ENCODE peak calls at places on chromosomes 1 and 21, in ten cellular contexts. Y is natural killer cell, S is uterus, V is left ventricle myocardium inferior, C is cardiac fibroblast, X is lung, O is breast epithelium, H is NB4, J is fibroblast of lung, Z is hepatocyte. M is an unnamed sample.

GRCh38 chr1:159938221-159938852 is 7.1 kb downstream of the IGSF9 start:
- DNase-seq in Y (no peak), S (no peak), V (no peak), C (no peak), X (no peak), O (no peak), H (no peak), J (no peak), Z (peak), M (no peak)

GRCh38 chr1:235450433-235450832 is 53.8 kb downstream of the B3GALNT2 start:
- DNase-seq in Y (no peak), S (no peak), V (no peak), C (no peak), X (no peak), O (no peak), H (no peak), J (no peak), Z (no peak), M (no peak)

GRCh38 chr1:245997471-245998258 is 509.4 kb downstream of the SMYD3 start:
- DNase-seq in Y (no peak), S (no peak), V (peak), C (peak), X (no peak), O (peak), H (no peak), J (peak), Z (no peak), M (no peak)

GRCh38 chr1:87463917-87464565 is 135.4 kb downstream of the LMO4 start:
- DNase-seq in Y (no peak), S (no peak), V (no peak), C (no peak), X (no peak), O (no peak), H (no peak), J (no peak), Z (no peak), M (no peak)

GRCh38 chr1:201887116-201887866 is 1.4 kb upstream of the SHISA4 start:
- DNase-seq in Y (no peak), S (no peak), V (no peak), C (no peak), X (no peak), O (no peak), H (no peak), J (no peak), Z (no peak), M (no peak)

GRCh38 chr21:35697321-35697808 is 363.0 kb downstream of the SETD4 start:
- DNase-seq in Y (no peak), S (peak), V (peak), C (peak), X (peak), O (peak), H (no peak), J (peak), Z (peak), M (peak)

GRCh38 chr1:167746988-167747655 is 25.3 kb downstream of the MPZL1 start:
- DNase-seq in Y (no peak), S (no peak), V (no peak), C (no peak), X (no peak), O (no peak), H (no peak), J (no peak), Z (no peak), M (no peak)

GRCh38 chr1:233916706-233917105 is 12.2 kb downstream of the SLC35F3 start:
- DNase-seq in Y (no peak), S (no peak), V (no peak), C (no peak), X (no peak), O (no peak), H (no peak), J (peak), Z (no peak), M (no peak)

GRCh38 chr21:32411366-32412161 is 942 bp upstream of the EVA1C start:
- DNase-seq in Y (peak), S (peak), V (peak), C (peak), X (peak), O (peak), H (no peak), J (peak), Z (peak), M (peak)

GRCh38 chr1:179867493-179868330 is 9.9 kb downstream of the TOR1AIP2 start:
- DNase-seq in Y (peak), S (peak), V (peak), C (peak), X (peak), O (no peak), H (peak), J (peak), Z (peak), M (no peak)

GRCh38 chr1:156073740-156074139 is 8.5 kb downstream of the MEX3A start:
- DNase-seq in Y (no peak), S (no peak), V (no peak), C (no peak), X (no peak), O (no peak), H (no peak), J (no peak), Z (no peak), M (no peak)

GRCh38 chr1:50416150-50416527 is 7.1 kb downstream of the DMRTA2 start:
- DNase-seq in Y (no peak), S (no peak), V (no peak), C (no peak), X (no peak), O (no peak), H (no peak), J (no peak), Z (no peak), M (no peak)

GRCh38 chr1:246698466-246699094 is 25.6 kb upstream of the SCCPDH start:
- DNase-seq in Y (no peak), S (no peak), V (no peak), C (no peak), X (no peak), O (no peak), H (no peak), J (no peak), Z (no peak), M (no peak)

GRCh38 chr1:15584489-15585363 is at the start of gene AGMAT:
- DNase-seq in Y (peak), S (peak), V (peak), C (peak), X (no peak), O (no peak), H (peak), J (peak), Z (peak), M (no peak)

GRCh38 chr1:225691861-225692516 is 39.1 kb upstream of the ENAH start:
- DNase-seq in Y (no peak), S (no peak), V (no peak), C (peak), X (no peak), O (no peak), H (no peak), J (peak), Z (no peak), M (no peak)

GRCh38 chr1:225451340-225451739 is 23.5 kb upstream of the LBR start:
- DNase-seq in Y (no peak), S (peak), V (no peak), C (no peak), X (no peak), O (no peak), H (peak), J (no peak), Z (no peak), M (no peak)

GRCh38 chr1:1616045-1616821 is 933 bp downstream of the MIB2 start:
- DNase-seq in Y (no peak), S (peak), V (no peak), C (peak), X (peak), O (no peak), H (peak), J (peak), Z (peak), M (no peak)

GRCh38 chr21:18178509-18178908 is 66.1 kb upstream of the CHODL start:
- DNase-seq in Y (no peak), S (no peak), V (no peak), C (no peak), X (no peak), O (no peak), H (no peak), J (no peak), Z (no peak), M (no peak)

GRCh38 chr1:2847086-2847850 is 45.8 kb upstream of the TTC34 start:
- DNase-seq in Y (no peak), S (no peak), V (no peak), C (no peak), X (no peak), O (no peak), H (no peak), J (no peak), Z (no peak), M (no peak)

GRCh38 chr1:231013391-231014015 is 26.6 kb downstream of the FAM89A start:
- DNase-seq in Y (no peak), S (no peak), V (no peak), C (no peak), X (peak), O (no peak), H (no peak), J (no peak), Z (no peak), M (no peak)

GRCh38 chr1:21518774-21519455 is 9.7 kb downstream of the ALPL start:
- DNase-seq in Y (no peak), S (no peak), V (no peak), C (no peak), X (no peak), O (no peak), H (no peak), J (no peak), Z (no peak), M (no peak)

GRCh38 chr1:40450491-40451237 is 388 bp downstream of the ZFP69B start:
- DNase-seq in Y (peak), S (peak), V (no peak), C (peak), X (no peak), O (no peak), H (peak), J (peak), Z (peak), M (no peak)

GRCh38 chr1:185238447-185238846 is 78.6 kb downstream of the IVNS1ABP start:
- DNase-seq in Y (no peak), S (no peak), V (no peak), C (peak), X (no peak), O (no peak), H (peak), J (peak), Z (no peak), M (no peak)

GRCh38 chr1:241627453-241628329 is 12.5 kb downstream of the CHML start:
- DNase-seq in Y (no peak), S (no peak), V (no peak), C (peak), X (no peak), O (no peak), H (peak), J (peak), Z (peak), M (no peak)

GRCh38 chr1:112285311-112285710 is 110.7 kb upstream of the CTTNBP2NL start:
- DNase-seq in Y (no peak), S (no peak), V (no peak), C (no peak), X (no peak), O (no peak), H (no peak), J (peak), Z (no peak), M (no peak)

GRCh38 chr1:22317920-22318243 is 133.8 kb upstream of the ZBTB40 start:
- DNase-seq in Y (no peak), S (no peak), V (no peak), C (no peak), X (no peak), O (no peak), H (no peak), J (no peak), Z (no peak), M (no peak)

GRCh38 chr1:110555807-110556470 is 37.0 kb upstream of the KCNA10 start:
- DNase-seq in Y (no peak), S (peak), V (peak), C (no peak), X (no peak), O (peak), H (no peak), J (no peak), Z (no peak), M (no peak)

GRCh38 chr1:54965624-54966340 is 14.6 kb upstream of the TMEM61 start:
- DNase-seq in Y (no peak), S (no peak), V (peak), C (peak), X (peak), O (no peak), H (peak), J (peak), Z (no peak), M (no peak)

GRCh38 chr1:10045480-10046355 is 13.0 kb downstream of the UBE4B start:
- DNase-seq in Y (no peak), S (no peak), V (no peak), C (peak), X (no peak), O (no peak), H (no peak), J (peak), Z (peak), M (no peak)

GRCh38 chr1:105664495-105664894 is 1392.0 kb upstream of the PRMT6 start:
- DNase-seq in Y (no peak), S (no peak), V (no peak), C (no peak), X (no peak), O (no peak), H (no peak), J (no peak), Z (no peak), M (no peak)

GRCh38 chr21:18170221-18170620 is 74.4 kb upstream of the CHODL start:
- DNase-seq in Y (no peak), S (no peak), V (no peak), C (no peak), X (no peak), O (no peak), H (no peak), J (no peak), Z (no peak), M (no peak)

GRCh38 chr1:63143482-63143881 is 178.9 kb upstream of the FOXD3 start:
- DNase-seq in Y (no peak), S (no peak), V (no peak), C (no peak), X (no peak), O (no peak), H (no peak), J (no peak), Z (no peak), M (no peak)

GRCh38 chr1:63152572-63152971 is 169.8 kb upstream of the FOXD3 start:
- DNase-seq in Y (no peak), S (no peak), V (no peak), C (no peak), X (no peak), O (no peak), H (no peak), J (no peak), Z (no peak), M (no peak)

GRCh38 chr1:63147783-63148182 is 174.6 kb upstream of the FOXD3 start:
- DNase-seq in Y (no peak), S (no peak), V (no peak), C (no peak), X (no peak), O (no peak), H (no peak), J (no peak), Z (no peak), M (no peak)

DNA sequence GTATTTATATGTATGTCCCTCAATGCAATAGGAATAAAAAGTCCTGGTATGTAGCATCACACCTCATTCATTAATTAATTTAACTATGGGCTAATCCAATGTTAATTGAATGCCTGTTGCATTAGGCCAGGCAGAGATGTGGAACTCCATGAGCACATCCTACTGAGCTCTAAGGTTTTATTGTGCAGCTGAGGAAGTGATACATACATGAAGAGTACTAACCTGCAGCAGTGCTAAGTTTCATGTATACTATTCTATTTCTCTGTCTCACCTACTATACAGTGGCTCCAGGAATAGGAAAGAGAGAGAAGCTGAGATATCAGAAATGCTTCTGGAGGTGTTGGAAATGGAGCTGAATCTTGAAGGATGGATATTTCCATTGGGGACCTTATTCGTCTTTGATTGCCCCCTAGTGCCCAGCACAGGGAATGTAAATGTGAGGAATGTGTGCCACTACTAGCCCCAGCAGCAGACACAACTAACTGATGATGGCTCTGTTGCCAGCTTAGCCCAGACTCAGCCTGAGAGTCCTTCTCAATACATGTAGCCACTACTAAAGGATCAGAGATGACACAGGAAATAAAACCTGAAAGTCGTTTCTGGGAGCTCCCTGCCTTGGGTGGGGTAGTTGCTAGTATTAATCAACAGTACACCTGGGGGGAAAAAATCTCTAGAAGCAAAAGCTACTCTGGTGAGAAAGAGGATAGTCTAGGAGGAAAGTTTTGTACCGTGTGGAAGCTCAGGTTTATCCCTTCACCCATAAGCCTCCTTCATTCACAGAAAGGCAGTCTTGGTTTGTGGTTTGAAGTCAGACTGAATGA is 173.3 kb upstream of the FOXD3 start:
- DNase-seq in Y (no peak), S (no peak), V (no peak), C (peak), X (peak), O (no peak), H (peak), J (peak), Z (peak), M (no peak)
- TF ChIP-seq CTCF in Y (no peak), S (no peak), V (peak), C (peak), X (no peak), O (peak), H (peak), J (peak), Z (peak), M (no peak)

DNA sequence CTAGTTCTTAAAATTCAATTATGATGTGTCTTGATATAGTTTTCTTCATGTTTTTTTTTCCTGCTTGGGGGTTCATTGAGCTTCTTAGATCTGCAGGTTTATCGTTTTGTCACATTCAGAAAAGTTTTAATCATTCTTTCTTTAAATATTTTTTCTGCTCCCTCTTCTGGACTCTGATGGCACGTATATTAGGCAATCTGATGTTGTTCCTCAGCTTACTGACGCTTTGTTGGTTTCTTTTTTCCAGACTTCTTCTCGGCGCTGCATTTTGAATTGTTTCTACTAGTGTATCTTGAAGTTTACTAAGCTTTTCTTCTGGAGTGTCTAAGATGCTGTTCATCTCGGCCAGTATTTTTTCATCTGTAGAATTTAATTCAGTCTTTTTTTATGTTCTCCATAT is 44.8 kb upstream of the FMOD start:
- DNase-seq in Y (no peak), S (no peak), V (no peak), C (no peak), X (no peak), O (no peak), H (no peak), J (no peak), Z (no peak), M (no peak)
- TF ChIP-seq CTCF in Y (no peak), S (peak), V (no peak), C (no peak), X (no peak), O (no peak), H (no peak), J (peak), Z (no peak), M (no peak)

GRCh38 chr1:205423248-205423647 is 1.4 kb upstream of the LEMD1 start:
- DNase-seq in Y (no peak), S (no peak), V (no peak), C (no peak), X (no peak), O (no peak), H (no peak), J (no peak), Z (no peak), M (no peak)
- TF ChIP-seq CTCF in Y (no peak), S (no peak), V (peak), C (no peak), X (no peak), O (no peak), H (no peak), J (no peak), Z (peak), M (no peak)

DNA sequence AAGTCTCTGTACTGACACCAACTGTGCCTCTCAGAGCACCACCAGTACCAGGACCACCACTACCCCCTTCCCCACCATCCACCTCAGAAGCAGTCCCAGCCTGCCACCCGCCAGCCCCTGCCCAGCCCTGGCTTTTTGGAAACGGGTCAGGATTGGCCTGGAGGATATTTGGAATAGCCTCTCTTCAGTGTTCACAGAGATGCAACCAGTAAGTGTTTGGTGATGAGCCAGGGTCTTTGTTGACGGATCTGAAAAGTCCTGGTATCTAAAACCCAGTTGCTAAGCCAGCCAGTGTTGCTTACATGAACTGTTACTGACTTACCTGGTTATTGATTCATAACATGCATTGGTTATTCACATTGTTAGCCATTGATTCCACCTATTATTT is 1.1 kb downstream of the C1orf56 start:
- DNase-seq in Y (no peak), S (no peak), V (no peak), C (no peak), X (no peak), O (no peak), H (no peak), J (no peak), Z (no peak), M (no peak)
- TF ChIP-seq CTCF in Y (peak), S (no peak), V (peak), C (no peak), X (peak), O (peak), H (no peak), J (no peak), Z (no peak), M (no peak)